ENCODE peak calls at places on chromosomes 7 and 10, in four cellular contexts. T, H, G and R are unnamed samples.

GRCh38 chr10:116097239-116097751 is 175.7 kb downstream of the GFRA1 start:
- DNase-seq in T (no peak), H (no peak), G (no peak), R (no peak)

GRCh38 chr7:18760046-18760445 is 264.5 kb downstream of the HDAC9 start:
- DNase-seq in T (no peak), H (peak), G (no peak), R (no peak)

GRCh38 chr10:490256-490655 is 199.2 kb downstream of the DIP2C start:
- DNase-seq in T (peak), H (no peak), G (peak), R (no peak)

GRCh38 chr10:124688366-124688765 is 55.8 kb downstream of the FAM53B start:
- DNase-seq in T (no peak), H (no peak), G (no peak), R (no peak)

GRCh38 chr7:120185940-120186682 is 86.9 kb upstream of the KCND2 start:
- DNase-seq in T (no peak), H (no peak), G (no peak), R (no peak)

GRCh38 chr10:42691361-42692120 is 53.2 kb upstream of the ZNF33B start:
- DNase-seq in T (no peak), H (no peak), G (no peak), R (no peak)

GRCh38 chr7:40848541-40849221 is 713.9 kb downstream of the SUGCT start:
- DNase-seq in T (no peak), H (peak), G (no peak), R (no peak)

GRCh38 chr7:33186187-33186586 is 56.8 kb downstream of the BBS9 start:
- DNase-seq in T (no peak), H (peak), G (no peak), R (peak)

GRCh38 chr7:124667754-124668153 is 97.8 kb downstream of the GPR37 start:
- DNase-seq in T (no peak), H (no peak), G (no peak), R (no peak)

GRCh38 chr10:11270135-11270857 is 252.6 kb downstream of the CELF2 start:
- DNase-seq in T (no peak), H (peak), G (peak), R (peak)

GRCh38 chr10:13686331-13686752 is 99.6 kb downstream of the PRPF18 start:
- DNase-seq in T (no peak), H (peak), G (peak), R (no peak)

GRCh38 chr10:53222806-53223205 is 450.2 kb upstream of the MBL2 start:
- DNase-seq in T (no peak), H (no peak), G (no peak), R (no peak)

GRCh38 chr10:125028291-125028867 is 86.5 kb downstream of the ZRANB1 start:
- DNase-seq in T (no peak), H (peak), G (no peak), R (peak)

GRCh38 chr10:59019603-59020002 is 156.8 kb upstream of the PHYHIPL start:
- DNase-seq in T (no peak), H (peak), G (no peak), R (peak)

GRCh38 chr7:3916146-3916545 is 615.1 kb downstream of the SDK1 start:
- DNase-seq in T (no peak), H (peak), G (no peak), R (peak)

GRCh38 chr10:114584419-114584818 is 73.7 kb downstream of the ABLIM1 start:
- DNase-seq in T (no peak), H (peak), G (no peak), R (no peak)

GRCh38 chr10:92857904-92858514 is 9.7 kb downstream of the EXOC6 start:
- DNase-seq in T (no peak), H (no peak), G (no peak), R (no peak)

GRCh38 chr10:62540389-62540788 is 166.2 kb downstream of the ZNF365 start:
- DNase-seq in T (no peak), H (no peak), G (no peak), R (no peak)

GRCh38 chr10:132192991-132193670 is 6.4 kb downstream of the DPYSL4 start:
- DNase-seq in T (no peak), H (no peak), G (peak), R (no peak)

GRCh38 chr10:11875499-11876281 is 52.5 kb downstream of the PROSER2 start:
- DNase-seq in T (peak), H (peak), G (peak), R (peak)

GRCh38 chr7:6026917-6027316 is 4.3 kb upstream of the ANKRD61 start:
- DNase-seq in T (no peak), H (no peak), G (no peak), R (no peak)

GRCh38 chr10:29240991-29241660 is 47.7 kb upstream of the LYZL1 start:
- DNase-seq in T (no peak), H (no peak), G (no peak), R (no peak)

GRCh38 chr10:110803830-110804338 is 67.8 kb upstream of the PDCD4 start:
- DNase-seq in T (no peak), H (peak), G (no peak), R (peak)

GRCh38 chr7:123652406-123652805 is 3.3 kb upstream of the LMOD2 start:
- DNase-seq in T (no peak), H (no peak), G (no peak), R (no peak)

GRCh38 chr10:23106508-23106907 is 11.1 kb downstream of the MSRB2 start:
- DNase-seq in T (no peak), H (no peak), G (no peak), R (no peak)

GRCh38 chr10:103277713-103278299 is 868 bp downstream of the INA start:
- DNase-seq in T (no peak), H (no peak), G (no peak), R (no peak)

GRCh38 chr10:91652364-91652763 is 19.5 kb upstream of the PPP1R3C start:
- DNase-seq in T (peak), H (peak), G (no peak), R (peak)

GRCh38 chr10:93856349-93857140 is 37.2 kb upstream of the SLC35G1 start:
- DNase-seq in T (no peak), H (no peak), G (no peak), R (no peak)

GRCh38 chr10:114703377-114704125 is 45.5 kb upstream of the ABLIM1 start:
- DNase-seq in T (no peak), H (no peak), G (no peak), R (peak)

GRCh38 chr10:125629758-125630376 is 53.1 kb downstream of the TEX36 start:
- DNase-seq in T (no peak), H (peak), G (no peak), R (peak)

GRCh38 chr7:158707610-158708009 is 3.0 kb upstream of the NCAPG2 start:
- DNase-seq in T (no peak), H (peak), G (no peak), R (no peak)
- H3K4me3 ChIP-seq in T (no peak), H (no peak), G (no peak), R (no peak)

GRCh38 chr7:133853706-133854276 is 273.3 kb upstream of the LRGUK start:
- DNase-seq in T (peak), H (peak), G (no peak), R (peak)
- TF ChIP-seq CTCF in T (peak), H (peak), G (no peak), R (peak)

GRCh38 chr7:127349881-127350280 is 42.6 kb downstream of the ZNF800 start:
- DNase-seq in T (no peak), H (no peak), G (no peak), R (no peak)

GRCh38 chr7:127347567-127348246 is 44.8 kb downstream of the ZNF800 start:
- DNase-seq in T (no peak), H (peak), G (peak), R (peak)

GRCh38 chr7:127350586-127350985 is 41.9 kb downstream of the ZNF800 start:
- DNase-seq in T (no peak), H (no peak), G (no peak), R (no peak)

GRCh38 chr7:127346575-127347256 is 45.8 kb downstream of the ZNF800 start:
- DNase-seq in T (no peak), H (no peak), G (no peak), R (no peak)

GRCh38 chr7:127348247-127348631 is 44.3 kb downstream of the ZNF800 start:
- DNase-seq in T (no peak), H (no peak), G (no peak), R (peak)
- H3K4me3 ChIP-seq in T (peak), H (peak), G (peak), R (peak)

GRCh38 chr7:46681865-46682503 is 760.9 kb upstream of the IGFBP3 start:
- DNase-seq in T (no peak), H (no peak), G (peak), R (no peak)

GRCh38 chr7:46687203-46687602 is 766.1 kb upstream of the IGFBP3 start:
- DNase-seq in T (no peak), H (no peak), G (no peak), R (no peak)

GRCh38 chr7:46680147-46680546 is 759.1 kb upstream of the IGFBP3 start:
- DNase-seq in T (no peak), H (peak), G (no peak), R (no peak)

GRCh38 chr7:46682841-46683624 is 762.0 kb upstream of the IGFBP3 start:
- DNase-seq in T (peak), H (peak), G (no peak), R (peak)

GRCh38 chr7:46685051-46685450 is 764.0 kb upstream of the IGFBP3 start:
- DNase-seq in T (no peak), H (no peak), G (no peak), R (no peak)
- TF ChIP-seq CTCF in T (no peak), H (no peak), G (peak), R (no peak)

DNA sequence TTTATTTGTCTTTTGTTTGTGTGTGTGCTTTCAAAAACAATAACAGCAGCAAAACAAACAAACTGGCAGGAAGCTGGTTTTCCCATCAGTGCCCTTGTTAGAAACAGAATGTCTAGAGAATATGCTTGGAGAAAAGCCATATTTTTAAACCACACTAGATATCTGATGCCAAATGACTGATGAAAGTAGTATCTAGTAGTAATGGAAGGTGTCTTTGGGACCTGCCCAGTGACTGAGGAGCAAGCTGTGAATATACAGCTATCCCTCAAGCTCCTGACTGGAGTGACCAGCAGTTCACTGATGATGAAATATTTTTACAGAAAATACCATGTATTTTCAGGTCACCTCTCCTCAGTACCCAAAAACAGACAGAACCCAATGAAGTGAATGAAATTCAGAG is 956 bp downstream of the PDE1C start:
- DNase-seq in T (no peak), H (no peak), G (no peak), R (no peak)
- H3K4me3 ChIP-seq in T (peak), H (peak), G (peak), R (peak)

GRCh38 chr10:55628260-55628701 is 732.8 kb downstream of the ZWINT start:
- DNase-seq in T (no peak), H (no peak), G (no peak), R (peak)
- TF ChIP-seq CTCF in T (no peak), H (peak), G (no peak), R (no peak)

GRCh38 chr10:32961343-32961891 is 3.4 kb upstream of the ITGB1 start:
- DNase-seq in T (no peak), H (no peak), G (no peak), R (no peak)

GRCh38 chr10:32961892-32962369 is 3.9 kb upstream of the ITGB1 start:
- DNase-seq in T (peak), H (peak), G (no peak), R (peak)

GRCh38 chr10:32963102-32963501 is 5.1 kb upstream of the ITGB1 start:
- DNase-seq in T (no peak), H (peak), G (no peak), R (peak)

GRCh38 chr10:32964261-32964660 is 6.2 kb upstream of the ITGB1 start:
- DNase-seq in T (no peak), H (no peak), G (no peak), R (no peak)

DNA sequence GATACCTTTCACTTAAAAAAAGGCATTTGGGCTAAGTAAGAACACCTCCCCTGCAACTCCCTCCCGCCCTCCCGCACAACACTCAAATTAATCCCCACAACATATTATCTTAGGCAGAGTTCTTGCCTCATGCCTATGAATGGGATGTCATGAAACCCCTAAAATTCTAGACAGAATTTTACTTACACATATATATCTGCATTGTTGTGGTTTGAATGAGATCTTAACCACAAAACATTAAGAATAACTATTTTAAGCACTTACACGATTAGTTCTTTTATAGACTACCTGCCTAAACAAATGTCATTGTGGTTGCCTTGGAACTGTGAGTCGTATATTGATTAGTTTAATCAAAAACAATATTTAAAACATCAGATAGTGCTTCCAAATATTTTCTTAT is 4.5 kb upstream of the ITGB1 start:
- DNase-seq in T (no peak), H (peak), G (no peak), R (no peak)
- H3K4me3 ChIP-seq in T (no peak), H (peak), G (peak), R (no peak)

DNA sequence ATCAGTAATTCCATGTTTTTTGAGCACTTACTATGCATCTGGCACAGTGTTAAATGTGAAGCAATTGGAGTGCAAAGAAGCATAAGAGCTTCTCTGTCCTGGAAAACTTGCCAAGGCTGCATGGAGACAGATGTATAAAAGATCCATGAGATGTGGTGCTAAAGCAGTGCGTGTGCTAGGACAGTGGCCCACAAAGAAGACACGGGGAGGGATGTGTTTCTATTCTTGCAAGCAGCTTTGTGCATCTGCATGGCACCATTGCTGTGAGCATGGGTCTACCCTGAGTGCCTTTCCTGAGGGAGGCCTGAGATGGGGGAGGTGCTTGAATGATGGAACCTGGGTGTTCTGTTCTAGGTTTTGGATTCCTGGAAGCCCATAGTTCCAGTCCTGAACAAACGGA is 5.0 kb upstream of the CDHR3 start:
- DNase-seq in T (no peak), H (no peak), G (no peak), R (no peak)
- TF ChIP-seq CTCF in T (no peak), H (no peak), G (no peak), R (no peak)